ENCODE peak calls at places on chromosomes 2 and 18, in seven cellular contexts. One of them, this sample, is unnamed.

GRCh38 chr2:144354953-144355352 is 165.0 kb downstream of the ZEB2 start:
- DNase-seq in A549: no peak
- DNase-seq in Peyer's patch: no peak
- DNase-seq in uterus: no peak
- DNase-seq in endothelial cell of umbilical vein: no peak
- DNase-seq in sigmoid colon: no peak
- DNase-seq in K562: no peak
- DNase-seq in this sample: peak

GRCh38 chr2:44351088-44351487 is 10.2 kb downstream of the PREPL start:
- DNase-seq in A549: no peak
- DNase-seq in Peyer's patch: no peak
- DNase-seq in uterus: no peak
- DNase-seq in endothelial cell of umbilical vein: no peak
- DNase-seq in sigmoid colon: no peak
- DNase-seq in K562: no peak
- DNase-seq in this sample: no peak

GRCh38 chr18:77132369-77133050 is at the start of gene MBP:
- DNase-seq in A549: no peak
- DNase-seq in Peyer's patch: peak
- DNase-seq in uterus: peak
- DNase-seq in endothelial cell of umbilical vein: no peak
- DNase-seq in sigmoid colon: peak
- DNase-seq in K562: no peak
- DNase-seq in this sample: peak

GRCh38 chr2:19035238-19035637 is 323.2 kb downstream of the OSR1 start:
- DNase-seq in A549: no peak
- DNase-seq in Peyer's patch: no peak
- DNase-seq in uterus: peak
- DNase-seq in endothelial cell of umbilical vein: no peak
- DNase-seq in sigmoid colon: peak
- DNase-seq in K562: no peak
- DNase-seq in this sample: no peak

GRCh38 chr2:17589406-17590035 is 49.0 kb downstream of the VSNL1 start:
- DNase-seq in A549: no peak
- DNase-seq in Peyer's patch: no peak
- DNase-seq in uterus: no peak
- DNase-seq in endothelial cell of umbilical vein: no peak
- DNase-seq in sigmoid colon: no peak
- DNase-seq in K562: no peak
- DNase-seq in this sample: no peak

GRCh38 chr2:108701208-108701607 is 18.1 kb upstream of the RANBP2 start:
- DNase-seq in A549: no peak
- DNase-seq in Peyer's patch: no peak
- DNase-seq in uterus: no peak
- DNase-seq in endothelial cell of umbilical vein: no peak
- DNase-seq in sigmoid colon: no peak
- DNase-seq in K562: no peak
- DNase-seq in this sample: no peak

GRCh38 chr2:56185582-56186046 is 1.8 kb downstream of the CCDC85A start:
- DNase-seq in A549: peak
- DNase-seq in Peyer's patch: no peak
- DNase-seq in uterus: peak
- DNase-seq in endothelial cell of umbilical vein: peak
- DNase-seq in sigmoid colon: no peak
- DNase-seq in K562: no peak
- DNase-seq in this sample: no peak

GRCh38 chr2:96143848-96144480 is 1.3 kb downstream of the DUSP2 start:
- DNase-seq in A549: no peak
- DNase-seq in Peyer's patch: peak
- DNase-seq in uterus: no peak
- DNase-seq in endothelial cell of umbilical vein: no peak
- DNase-seq in sigmoid colon: peak
- DNase-seq in K562: no peak
- DNase-seq in this sample: peak

GRCh38 chr2:241901018-241901380 is 31.5 kb downstream of the RTP5 start:
- DNase-seq in A549: no peak
- DNase-seq in Peyer's patch: no peak
- DNase-seq in uterus: no peak
- DNase-seq in endothelial cell of umbilical vein: no peak
- DNase-seq in sigmoid colon: no peak
- DNase-seq in K562: no peak
- DNase-seq in this sample: no peak

GRCh38 chr2:242056026-242056425 is 186.5 kb downstream of the RTP5 start:
- DNase-seq in A549: no peak
- DNase-seq in Peyer's patch: no peak
- DNase-seq in uterus: no peak
- DNase-seq in endothelial cell of umbilical vein: no peak
- DNase-seq in sigmoid colon: no peak
- DNase-seq in K562: no peak
- DNase-seq in this sample: no peak

GRCh38 chr2:45922577-45922988 is 271.1 kb downstream of the PRKCE start:
- DNase-seq in A549: no peak
- DNase-seq in Peyer's patch: no peak
- DNase-seq in uterus: no peak
- DNase-seq in endothelial cell of umbilical vein: no peak
- DNase-seq in sigmoid colon: no peak
- DNase-seq in K562: no peak
- DNase-seq in this sample: peak

GRCh38 chr18:23538040-23538439 is 34.7 kb downstream of the RMC1 start:
- DNase-seq in A549: no peak
- DNase-seq in Peyer's patch: no peak
- DNase-seq in uterus: no peak
- DNase-seq in endothelial cell of umbilical vein: no peak
- DNase-seq in sigmoid colon: no peak
- DNase-seq in K562: no peak
- DNase-seq in this sample: no peak

GRCh38 chr2:167706800-167707199 is 540.6 kb downstream of the STK39 start:
- DNase-seq in A549: no peak
- DNase-seq in Peyer's patch: no peak
- DNase-seq in uterus: no peak
- DNase-seq in endothelial cell of umbilical vein: no peak
- DNase-seq in sigmoid colon: no peak
- DNase-seq in K562: no peak
- DNase-seq in this sample: no peak

GRCh38 chr18:25168011-25168410 is 184.0 kb downstream of the ZNF521 start:
- DNase-seq in A549: no peak
- DNase-seq in Peyer's patch: no peak
- DNase-seq in uterus: no peak
- DNase-seq in endothelial cell of umbilical vein: no peak
- DNase-seq in sigmoid colon: no peak
- DNase-seq in K562: no peak
- DNase-seq in this sample: no peak

GRCh38 chr2:9203876-9204275 is 2.7 kb upstream of the ASAP2 start:
- DNase-seq in A549: no peak
- DNase-seq in Peyer's patch: no peak
- DNase-seq in uterus: no peak
- DNase-seq in endothelial cell of umbilical vein: no peak
- DNase-seq in sigmoid colon: no peak
- DNase-seq in K562: no peak
- DNase-seq in this sample: no peak

GRCh38 chr2:143451622-143452021 is 322.4 kb downstream of the ARHGAP15 start:
- DNase-seq in A549: no peak
- DNase-seq in Peyer's patch: no peak
- DNase-seq in uterus: no peak
- DNase-seq in endothelial cell of umbilical vein: peak
- DNase-seq in sigmoid colon: no peak
- DNase-seq in K562: peak
- DNase-seq in this sample: no peak

GRCh38 chr18:76558881-76559667 is 64.0 kb upstream of the ZNF516 start:
- DNase-seq in A549: no peak
- DNase-seq in Peyer's patch: no peak
- DNase-seq in uterus: no peak
- DNase-seq in endothelial cell of umbilical vein: no peak
- DNase-seq in sigmoid colon: no peak
- DNase-seq in K562: no peak
- DNase-seq in this sample: no peak

GRCh38 chr18:7390731-7391492 is 160.0 kb downstream of the LRRC30 start:
- DNase-seq in A549: no peak
- DNase-seq in Peyer's patch: no peak
- DNase-seq in uterus: no peak
- DNase-seq in endothelial cell of umbilical vein: no peak
- DNase-seq in sigmoid colon: no peak
- DNase-seq in K562: no peak
- DNase-seq in this sample: no peak

GRCh38 chr2:236131073-236131692 is 37.0 kb downstream of the GBX2 start:
- DNase-seq in A549: no peak
- DNase-seq in Peyer's patch: no peak
- DNase-seq in uterus: no peak
- DNase-seq in endothelial cell of umbilical vein: no peak
- DNase-seq in sigmoid colon: no peak
- DNase-seq in K562: no peak
- DNase-seq in this sample: no peak

GRCh38 chr2:192060161-192060560 is 134.6 kb downstream of the TMEFF2 start:
- DNase-seq in A549: no peak
- DNase-seq in Peyer's patch: no peak
- DNase-seq in uterus: no peak
- DNase-seq in endothelial cell of umbilical vein: no peak
- DNase-seq in sigmoid colon: no peak
- DNase-seq in K562: no peak
- DNase-seq in this sample: no peak

GRCh38 chr18:29651121-29651675 is 1391.3 kb downstream of the DSC3 start:
- DNase-seq in A549: no peak
- DNase-seq in Peyer's patch: no peak
- DNase-seq in uterus: no peak
- DNase-seq in endothelial cell of umbilical vein: no peak
- DNase-seq in sigmoid colon: no peak
- DNase-seq in K562: no peak
- DNase-seq in this sample: no peak

GRCh38 chr2:47782557-47783490 is at the start of gene MSH6:
- DNase-seq in A549: peak
- DNase-seq in Peyer's patch: peak
- DNase-seq in uterus: peak
- DNase-seq in endothelial cell of umbilical vein: peak
- DNase-seq in sigmoid colon: peak
- DNase-seq in K562: peak
- DNase-seq in this sample: peak

DNA sequence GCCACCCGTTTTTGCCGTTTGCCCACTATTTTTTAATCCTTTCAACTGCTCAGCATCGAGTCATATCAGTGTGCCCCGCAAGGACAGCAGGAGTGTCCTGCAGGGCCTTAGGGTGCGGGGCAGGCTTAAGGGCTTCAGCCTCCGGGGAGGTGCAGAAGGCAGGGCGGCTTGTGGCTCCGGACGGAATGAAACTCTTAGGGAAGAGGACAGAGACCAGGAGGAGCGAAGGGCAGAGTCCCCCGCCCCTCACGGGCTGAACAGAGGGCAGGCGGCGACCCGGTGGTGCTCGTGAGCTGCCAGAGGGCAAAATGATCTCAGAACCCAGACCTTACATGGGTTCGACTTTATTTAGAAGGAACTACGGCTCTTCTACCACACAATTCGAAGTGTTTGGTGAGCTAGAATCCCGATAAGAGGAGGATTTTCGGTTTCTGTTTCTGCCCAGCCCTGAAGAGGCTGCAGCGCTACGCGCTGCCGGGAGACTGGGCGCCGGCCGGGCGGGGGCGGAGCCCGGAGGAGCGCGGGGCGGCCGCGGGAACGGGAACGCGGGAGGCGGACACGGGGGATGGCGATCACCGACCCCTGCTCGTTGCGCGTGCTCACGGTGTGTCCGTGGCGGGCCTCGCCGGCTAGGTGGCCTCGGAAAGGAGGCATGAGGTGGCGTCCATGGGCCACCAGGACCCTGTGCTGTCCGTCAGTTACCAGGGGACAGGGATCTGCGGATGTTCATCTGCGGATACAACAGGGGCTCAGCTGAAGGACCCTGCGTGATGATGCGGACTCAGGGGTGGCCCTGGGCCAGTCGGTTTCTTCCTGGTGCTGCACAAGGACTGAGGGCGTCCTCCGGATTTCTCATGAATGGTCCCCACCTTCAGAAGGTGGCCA is 4.3 kb upstream of the SP100 start:
- DNase-seq in A549: peak
- DNase-seq in Peyer's patch: peak
- DNase-seq in uterus: peak
- DNase-seq in endothelial cell of umbilical vein: peak
- DNase-seq in sigmoid colon: peak
- DNase-seq in K562: peak
- DNase-seq in this sample: peak
- TF ChIP-seq POLR2A in A549: no peak
- TF ChIP-seq POLR2A in Peyer's patch: peak
- TF ChIP-seq POLR2A in uterus: peak
- TF ChIP-seq POLR2A in endothelial cell of umbilical vein: peak
- TF ChIP-seq POLR2A in sigmoid colon: peak
- TF ChIP-seq POLR2A in K562: peak
- TF ChIP-seq POLR2A in this sample: peak

GRCh38 chr2:194883711-194884110 is 773.3 kb upstream of the SLC39A10 start:
- DNase-seq in A549: no peak
- DNase-seq in Peyer's patch: no peak
- DNase-seq in uterus: no peak
- DNase-seq in endothelial cell of umbilical vein: no peak
- DNase-seq in sigmoid colon: no peak
- DNase-seq in K562: no peak
- DNase-seq in this sample: no peak
- TF ChIP-seq POLR2A in A549: no peak
- TF ChIP-seq POLR2A in Peyer's patch: no peak
- TF ChIP-seq POLR2A in uterus: no peak
- TF ChIP-seq POLR2A in endothelial cell of umbilical vein: no peak
- TF ChIP-seq POLR2A in sigmoid colon: no peak
- TF ChIP-seq POLR2A in K562: no peak
- TF ChIP-seq POLR2A in this sample: no peak

GRCh38 chr2:113203901-113204519 is 30.2 kb downstream of the PSD4 start:
- DNase-seq in A549: peak
- DNase-seq in Peyer's patch: peak
- DNase-seq in uterus: peak
- DNase-seq in endothelial cell of umbilical vein: peak
- DNase-seq in sigmoid colon: no peak
- DNase-seq in K562: peak
- DNase-seq in this sample: peak

GRCh38 chr2:113201496-113202304 is 27.9 kb downstream of the PSD4 start:
- DNase-seq in A549: no peak
- DNase-seq in Peyer's patch: no peak
- DNase-seq in uterus: no peak
- DNase-seq in endothelial cell of umbilical vein: no peak
- DNase-seq in sigmoid colon: no peak
- DNase-seq in K562: no peak
- DNase-seq in this sample: no peak

GRCh38 chr2:113200736-113201490 is 27.1 kb downstream of the PSD4 start:
- DNase-seq in A549: no peak
- DNase-seq in Peyer's patch: no peak
- DNase-seq in uterus: no peak
- DNase-seq in endothelial cell of umbilical vein: no peak
- DNase-seq in sigmoid colon: no peak
- DNase-seq in K562: no peak
- DNase-seq in this sample: no peak

GRCh38 chr2:113203217-113203530 is 29.4 kb downstream of the PSD4 start:
- DNase-seq in A549: no peak
- DNase-seq in Peyer's patch: no peak
- DNase-seq in uterus: no peak
- DNase-seq in endothelial cell of umbilical vein: no peak
- DNase-seq in sigmoid colon: no peak
- DNase-seq in K562: no peak
- DNase-seq in this sample: no peak

GRCh38 chr2:113202305-113203216 is 28.8 kb downstream of the PSD4 start:
- DNase-seq in A549: no peak
- DNase-seq in Peyer's patch: no peak
- DNase-seq in uterus: no peak
- DNase-seq in endothelial cell of umbilical vein: no peak
- DNase-seq in sigmoid colon: no peak
- DNase-seq in K562: no peak
- DNase-seq in this sample: no peak
- TF ChIP-seq POLR2A in A549: no peak
- TF ChIP-seq POLR2A in Peyer's patch: no peak
- TF ChIP-seq POLR2A in uterus: no peak
- TF ChIP-seq POLR2A in endothelial cell of umbilical vein: no peak
- TF ChIP-seq POLR2A in sigmoid colon: no peak
- TF ChIP-seq POLR2A in K562: no peak
- TF ChIP-seq POLR2A in this sample: no peak

GRCh38 chr2:205706769-205707375 is 24.6 kb downstream of the NRP2 start:
- DNase-seq in A549: no peak
- DNase-seq in Peyer's patch: peak
- DNase-seq in uterus: peak
- DNase-seq in endothelial cell of umbilical vein: peak
- DNase-seq in sigmoid colon: peak
- DNase-seq in K562: no peak
- DNase-seq in this sample: no peak
- TF ChIP-seq POLR2A in A549: no peak
- TF ChIP-seq POLR2A in Peyer's patch: no peak
- TF ChIP-seq POLR2A in uterus: no peak
- TF ChIP-seq POLR2A in endothelial cell of umbilical vein: no peak
- TF ChIP-seq POLR2A in sigmoid colon: no peak
- TF ChIP-seq POLR2A in K562: no peak
- TF ChIP-seq POLR2A in this sample: no peak